ENCODE peak calls at places on chromosome 12, in nine cellular contexts. One of them, this sample, is unnamed.

GRCh38 chr12:60335765-60336164 is 739.9 kb downstream of the SLC16A7 start:
- DNase-seq in mammary epithelial cell: peak
- DNase-seq in mesothelial cell of epicardium: no peak
- DNase-seq in AG10803: peak
- DNase-seq in tibial artery: no peak
- DNase-seq in K562: no peak
- DNase-seq in left ventricle myocardium inferior: no peak
- DNase-seq in fibroblast of lung: peak
- DNase-seq in nephron progenitor cell: no peak
- DNase-seq in this sample: peak

GRCh38 chr12:70154087-70154486 is 89.1 kb upstream of the CNOT2 start:
- DNase-seq in AG10803: peak
- DNase-seq in tibial artery: no peak
- DNase-seq in K562: no peak
- DNase-seq in left ventricle myocardium inferior: no peak
- DNase-seq in fibroblast of lung: no peak
- DNase-seq in mammary epithelial cell: peak
- DNase-seq in mesothelial cell of epicardium: no peak
- DNase-seq in nephron progenitor cell: no peak
- DNase-seq in this sample: no peak

GRCh38 chr12:32211066-32211768 is 104.6 kb downstream of the BICD1 start:
- DNase-seq in left ventricle myocardium inferior: no peak
- DNase-seq in nephron progenitor cell: no peak
- DNase-seq in AG10803: no peak
- DNase-seq in mammary epithelial cell: no peak
- DNase-seq in fibroblast of lung: no peak
- DNase-seq in mesothelial cell of epicardium: no peak
- DNase-seq in K562: no peak
- DNase-seq in tibial artery: no peak
- DNase-seq in this sample: no peak

GRCh38 chr12:122126713-122127597 is 47.1 kb downstream of the IL31 start:
- DNase-seq in left ventricle myocardium inferior: no peak
- DNase-seq in tibial artery: no peak
- DNase-seq in nephron progenitor cell: no peak
- DNase-seq in K562: no peak
- DNase-seq in AG10803: no peak
- DNase-seq in mammary epithelial cell: no peak
- DNase-seq in mesothelial cell of epicardium: no peak
- DNase-seq in fibroblast of lung: no peak
- DNase-seq in this sample: no peak

GRCh38 chr12:131313635-131314034 is 359.9 kb downstream of the ADGRD1 start:
- DNase-seq in mesothelial cell of epicardium: no peak
- DNase-seq in left ventricle myocardium inferior: no peak
- DNase-seq in AG10803: no peak
- DNase-seq in nephron progenitor cell: no peak
- DNase-seq in fibroblast of lung: no peak
- DNase-seq in mammary epithelial cell: no peak
- DNase-seq in K562: no peak
- DNase-seq in tibial artery: no peak
- DNase-seq in this sample: no peak

GRCh38 chr12:59401862-59402261 is 194.0 kb upstream of the SLC16A7 start:
- DNase-seq in mammary epithelial cell: no peak
- DNase-seq in nephron progenitor cell: no peak
- DNase-seq in tibial artery: no peak
- DNase-seq in K562: no peak
- DNase-seq in fibroblast of lung: no peak
- DNase-seq in left ventricle myocardium inferior: no peak
- DNase-seq in mesothelial cell of epicardium: no peak
- DNase-seq in AG10803: no peak
- DNase-seq in this sample: no peak

GRCh38 chr12:58727526-58727925 is 192.8 kb downstream of the LRIG3 start:
- DNase-seq in tibial artery: no peak
- DNase-seq in mammary epithelial cell: peak
- DNase-seq in mesothelial cell of epicardium: no peak
- DNase-seq in K562: no peak
- DNase-seq in nephron progenitor cell: no peak
- DNase-seq in AG10803: peak
- DNase-seq in fibroblast of lung: peak
- DNase-seq in left ventricle myocardium inferior: no peak
- DNase-seq in this sample: peak

GRCh38 chr12:103858953-103859601 is 18.0 kb upstream of the NT5DC3 start:
- DNase-seq in mesothelial cell of epicardium: no peak
- DNase-seq in tibial artery: peak
- DNase-seq in K562: peak
- DNase-seq in AG10803: peak
- DNase-seq in left ventricle myocardium inferior: peak
- DNase-seq in fibroblast of lung: peak
- DNase-seq in mammary epithelial cell: peak
- DNase-seq in nephron progenitor cell: no peak
- DNase-seq in this sample: peak

GRCh38 chr12:105835505-105835904 is 303.2 kb downstream of the NUAK1 start:
- DNase-seq in nephron progenitor cell: no peak
- DNase-seq in AG10803: no peak
- DNase-seq in K562: no peak
- DNase-seq in mammary epithelial cell: no peak
- DNase-seq in mesothelial cell of epicardium: no peak
- DNase-seq in left ventricle myocardium inferior: no peak
- DNase-seq in fibroblast of lung: no peak
- DNase-seq in tibial artery: no peak
- DNase-seq in this sample: no peak

GRCh38 chr12:101697197-101697929 is at the start of gene CHPT1:
- DNase-seq in fibroblast of lung: peak
- DNase-seq in K562: peak
- DNase-seq in left ventricle myocardium inferior: peak
- DNase-seq in tibial artery: peak
- DNase-seq in AG10803: peak
- DNase-seq in nephron progenitor cell: peak
- DNase-seq in mesothelial cell of epicardium: peak
- DNase-seq in mammary epithelial cell: peak
- DNase-seq in this sample: peak

GRCh38 chr12:40093512-40093911 is 12.4 kb downstream of the SLC2A13 start:
- DNase-seq in AG10803: no peak
- DNase-seq in K562: no peak
- DNase-seq in tibial artery: no peak
- DNase-seq in mesothelial cell of epicardium: no peak
- DNase-seq in nephron progenitor cell: no peak
- DNase-seq in fibroblast of lung: no peak
- DNase-seq in mammary epithelial cell: no peak
- DNase-seq in left ventricle myocardium inferior: no peak
- DNase-seq in this sample: no peak

GRCh38 chr12:131615316-131616053 is 95.4 kb upstream of the SFSWAP start:
- DNase-seq in left ventricle myocardium inferior: no peak
- DNase-seq in tibial artery: no peak
- DNase-seq in nephron progenitor cell: no peak
- DNase-seq in fibroblast of lung: no peak
- DNase-seq in mammary epithelial cell: no peak
- DNase-seq in K562: no peak
- DNase-seq in mesothelial cell of epicardium: no peak
- DNase-seq in AG10803: peak
- DNase-seq in this sample: no peak

GRCh38 chr12:107368586-107368985 is 275.2 kb upstream of the CRY1 start:
- DNase-seq in mammary epithelial cell: no peak
- DNase-seq in fibroblast of lung: no peak
- DNase-seq in AG10803: no peak
- DNase-seq in mesothelial cell of epicardium: no peak
- DNase-seq in left ventricle myocardium inferior: no peak
- DNase-seq in tibial artery: no peak
- DNase-seq in nephron progenitor cell: no peak
- DNase-seq in K562: no peak
- DNase-seq in this sample: no peak

GRCh38 chr12:79691299-79692248 is 810 bp upstream of the PAWR start:
- DNase-seq in left ventricle myocardium inferior: no peak
- DNase-seq in nephron progenitor cell: no peak
- DNase-seq in tibial artery: no peak
- DNase-seq in mesothelial cell of epicardium: no peak
- DNase-seq in mammary epithelial cell: peak
- DNase-seq in fibroblast of lung: peak
- DNase-seq in AG10803: peak
- DNase-seq in K562: no peak
- DNase-seq in this sample: peak

GRCh38 chr12:20492251-20492728 is 124.0 kb downstream of the PDE3A start:
- DNase-seq in K562: no peak
- DNase-seq in tibial artery: no peak
- DNase-seq in nephron progenitor cell: no peak
- DNase-seq in AG10803: peak
- DNase-seq in mesothelial cell of epicardium: no peak
- DNase-seq in mammary epithelial cell: peak
- DNase-seq in fibroblast of lung: peak
- DNase-seq in left ventricle myocardium inferior: no peak
- DNase-seq in this sample: peak

GRCh38 chr12:131869871-131870418 is 24.5 kb upstream of the ULK1 start:
- DNase-seq in mammary epithelial cell: peak
- DNase-seq in nephron progenitor cell: no peak
- DNase-seq in left ventricle myocardium inferior: no peak
- DNase-seq in fibroblast of lung: peak
- DNase-seq in tibial artery: no peak
- DNase-seq in K562: no peak
- DNase-seq in AG10803: peak
- DNase-seq in mesothelial cell of epicardium: no peak
- DNase-seq in this sample: peak

GRCh38 chr12:19065223-19065622 is 64.3 kb upstream of the PLEKHA5 start:
- DNase-seq in mammary epithelial cell: no peak
- DNase-seq in nephron progenitor cell: no peak
- DNase-seq in K562: no peak
- DNase-seq in mesothelial cell of epicardium: no peak
- DNase-seq in left ventricle myocardium inferior: no peak
- DNase-seq in tibial artery: no peak
- DNase-seq in fibroblast of lung: no peak
- DNase-seq in AG10803: no peak
- DNase-seq in this sample: no peak

GRCh38 chr12:6961695-6962284 is 8.7 kb downstream of the PHB2 start:
- DNase-seq in tibial artery: peak
- DNase-seq in left ventricle myocardium inferior: peak
- DNase-seq in K562: peak
- DNase-seq in nephron progenitor cell: peak
- DNase-seq in fibroblast of lung: peak
- DNase-seq in mesothelial cell of epicardium: no peak
- DNase-seq in mammary epithelial cell: peak
- DNase-seq in AG10803: peak
- DNase-seq in this sample: peak

DNA sequence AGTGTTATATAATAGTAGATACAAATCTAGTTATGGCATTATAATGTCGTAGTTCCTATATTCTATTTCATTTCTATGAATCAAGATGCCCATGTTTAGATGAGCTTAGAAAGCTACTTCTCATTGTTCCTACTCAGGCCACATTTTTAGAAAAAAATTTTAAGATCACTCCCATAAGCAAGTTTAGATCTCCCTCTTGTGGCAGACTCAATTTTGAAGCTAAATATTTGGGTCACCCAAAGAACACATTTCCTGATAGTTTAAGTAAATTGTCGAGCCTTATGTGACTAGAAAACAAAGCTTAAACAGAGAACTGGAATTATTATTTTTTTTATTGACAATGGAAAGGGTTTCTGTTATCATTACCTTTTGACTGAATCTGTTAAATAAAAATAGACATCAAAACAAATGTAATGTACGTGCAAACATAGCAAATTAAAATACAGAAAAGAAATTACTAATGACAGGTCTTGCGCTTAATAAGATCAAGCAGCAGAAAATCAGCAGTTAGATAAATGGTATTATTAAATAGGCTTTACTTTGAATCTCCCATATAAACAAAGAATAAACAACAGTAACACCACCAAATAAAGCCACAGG is 180.2 kb downstream of the ACSS3 start:
- DNase-seq in left ventricle myocardium inferior: no peak
- DNase-seq in nephron progenitor cell: no peak
- DNase-seq in AG10803: peak
- DNase-seq in K562: no peak
- DNase-seq in fibroblast of lung: peak
- DNase-seq in mesothelial cell of epicardium: no peak
- DNase-seq in tibial artery: no peak
- DNase-seq in mammary epithelial cell: peak
- DNase-seq in this sample: peak
- TF ChIP-seq CTCF in left ventricle myocardium inferior: peak
- TF ChIP-seq CTCF in nephron progenitor cell: peak
- TF ChIP-seq CTCF in AG10803: peak
- TF ChIP-seq CTCF in K562: no peak
- TF ChIP-seq CTCF in fibroblast of lung: peak
- TF ChIP-seq CTCF in mesothelial cell of epicardium: peak
- TF ChIP-seq CTCF in tibial artery: peak
- TF ChIP-seq CTCF in mammary epithelial cell: peak
- TF ChIP-seq CTCF in this sample: peak

DNA sequence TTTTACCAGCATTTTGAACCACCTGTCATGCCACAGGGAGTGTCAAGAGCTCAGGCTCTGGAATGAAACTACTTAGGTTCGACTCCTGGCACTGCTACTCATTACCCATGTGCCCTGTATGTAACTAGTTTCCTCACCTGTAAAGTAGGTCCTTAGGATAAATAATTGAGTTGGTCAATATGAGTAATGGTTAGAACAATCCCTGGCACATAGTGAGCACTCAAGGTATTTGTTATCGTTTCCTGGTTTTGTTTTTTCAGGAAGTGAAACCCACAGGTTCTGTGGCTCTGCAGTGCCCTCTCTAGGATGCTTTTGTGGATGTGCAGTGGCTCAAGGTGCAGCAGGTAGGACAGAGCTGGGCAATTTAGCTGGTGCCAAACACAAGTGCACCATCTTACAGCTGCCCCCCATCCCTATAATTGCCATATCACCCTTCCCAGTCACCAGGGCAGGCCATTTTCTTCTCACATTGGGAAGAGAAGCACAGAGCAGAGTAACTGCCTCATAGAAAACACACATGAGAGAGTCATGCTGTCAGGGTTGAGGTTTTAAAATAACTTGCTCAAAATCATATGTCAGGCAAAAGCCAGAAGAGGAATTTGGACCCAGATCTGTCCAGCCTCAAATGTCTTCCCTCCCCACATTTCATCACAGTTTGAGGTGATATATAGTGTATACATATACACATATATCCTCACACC is 297.5 kb downstream of the RPAP3 start:
- DNase-seq in mammary epithelial cell: peak
- DNase-seq in K562: peak
- DNase-seq in mesothelial cell of epicardium: no peak
- DNase-seq in nephron progenitor cell: no peak
- DNase-seq in fibroblast of lung: no peak
- DNase-seq in left ventricle myocardium inferior: no peak
- DNase-seq in tibial artery: no peak
- DNase-seq in AG10803: no peak
- DNase-seq in this sample: no peak
- TF ChIP-seq CTCF in mammary epithelial cell: peak
- TF ChIP-seq CTCF in K562: peak
- TF ChIP-seq CTCF in mesothelial cell of epicardium: no peak
- TF ChIP-seq CTCF in nephron progenitor cell: no peak
- TF ChIP-seq CTCF in fibroblast of lung: no peak
- TF ChIP-seq CTCF in left ventricle myocardium inferior: peak
- TF ChIP-seq CTCF in tibial artery: no peak
- TF ChIP-seq CTCF in AG10803: no peak
- TF ChIP-seq CTCF in this sample: peak

GRCh38 chr12:2548095-2548494 is 246.7 kb upstream of the FKBP4 start:
- DNase-seq in tibial artery: no peak
- DNase-seq in fibroblast of lung: no peak
- DNase-seq in AG10803: no peak
- DNase-seq in nephron progenitor cell: no peak
- DNase-seq in mesothelial cell of epicardium: no peak
- DNase-seq in mammary epithelial cell: no peak
- DNase-seq in left ventricle myocardium inferior: no peak
- DNase-seq in K562: no peak
- DNase-seq in this sample: no peak
- TF ChIP-seq CTCF in tibial artery: no peak
- TF ChIP-seq CTCF in fibroblast of lung: no peak
- TF ChIP-seq CTCF in AG10803: peak
- TF ChIP-seq CTCF in nephron progenitor cell: no peak
- TF ChIP-seq CTCF in mesothelial cell of epicardium: no peak
- TF ChIP-seq CTCF in mammary epithelial cell: no peak
- TF ChIP-seq CTCF in left ventricle myocardium inferior: no peak
- TF ChIP-seq CTCF in K562: no peak
- TF ChIP-seq CTCF in this sample: no peak

GRCh38 chr12:96698521-96698920 is 208.5 kb upstream of the NEDD1 start:
- DNase-seq in left ventricle myocardium inferior: no peak
- DNase-seq in nephron progenitor cell: no peak
- DNase-seq in mammary epithelial cell: no peak
- DNase-seq in AG10803: peak
- DNase-seq in fibroblast of lung: no peak
- DNase-seq in tibial artery: no peak
- DNase-seq in K562: no peak
- DNase-seq in mesothelial cell of epicardium: no peak
- DNase-seq in this sample: no peak
- TF ChIP-seq CTCF in left ventricle myocardium inferior: no peak
- TF ChIP-seq CTCF in nephron progenitor cell: no peak
- TF ChIP-seq CTCF in mammary epithelial cell: no peak
- TF ChIP-seq CTCF in AG10803: peak
- TF ChIP-seq CTCF in fibroblast of lung: peak
- TF ChIP-seq CTCF in tibial artery: no peak
- TF ChIP-seq CTCF in K562: no peak
- TF ChIP-seq CTCF in mesothelial cell of epicardium: no peak
- TF ChIP-seq CTCF in this sample: no peak

This sample was measured in cardiac fibroblast.